ENCODE peak calls at places on chromosomes 5 and 9, in six cellular contexts. F is endodermal cell; P is activated CD8-positive, alpha-beta memory T cell treated with anti-CD3 and anti-CD28 coated beads for 48 hours; B is T-helper 9 cell; Q is activated CD4-positive, alpha-beta T cell treated with anti-CD3 and anti-CD28 coated beads, Interleukin-2, amount 50 U/mL, for 1 hour; L is left ventricle myocardium inferior. H is an unnamed sample.

GRCh38 chr9:13845460-13845859 is 468.5 kb downstream of the NFIB start:
- DNase-seq in F (no peak), P (no peak), B (no peak), Q (no peak), L (no peak), H (no peak)

GRCh38 chr9:93061791-93062299 is 3.3 kb downstream of the SUSD3 start:
- DNase-seq in F (peak; percentile 74), P (no peak), B (no peak), Q (peak; percentile 37), L (no peak), H (no peak)

GRCh38 chr5:78515665-78516064 is 132.9 kb downstream of the LHFPL2 start:
- DNase-seq in F (peak; percentile 68), P (no peak), B (no peak), Q (no peak), L (no peak), H (no peak)

GRCh38 chr9:127729522-127730256 is 5.4 kb downstream of the TOR2A start:
- DNase-seq in F (no peak), P (no peak), B (no peak), Q (no peak), L (no peak), H (no peak)

GRCh38 chr5:35285011-35285410 is 54.7 kb upstream of the PRLR start:
- DNase-seq in F (no peak), P (no peak), B (no peak), Q (no peak), L (no peak), H (no peak)

GRCh38 chr9:79477955-79478751 is 93.6 kb upstream of the TLE4 start:
- DNase-seq in F (peak; percentile 83), P (no peak), B (no peak), Q (peak; percentile 1), L (no peak), H (no peak)

GRCh38 chr5:176695073-176695472 is 47.8 kb downstream of the TSPAN17 start:
- DNase-seq in F (no peak), P (no peak), B (no peak), Q (no peak), L (no peak), H (no peak)

GRCh38 chr5:78657201-78657600 is 8.6 kb upstream of the LHFPL2 start:
- DNase-seq in F (no peak), P (no peak), B (no peak), Q (no peak), L (no peak), H (no peak)

GRCh38 chr9:129834489-129835127 is 467 bp downstream of the C9orf78 start:
- DNase-seq in F (no peak), P (no peak), B (peak; percentile 37), Q (peak; percentile 48), L (no peak), H (no peak)

GRCh38 chr5:135491552-135492318 is 39.6 kb upstream of the TIFAB start:
- DNase-seq in F (peak; percentile 85), P (no peak), B (no peak), Q (no peak), L (no peak), H (no peak)

GRCh38 chr9:33329117-33329563 is 38.8 kb downstream of the NFX1 start:
- DNase-seq in F (no peak), P (no peak), B (no peak), Q (no peak), L (no peak), H (no peak)

GRCh38 chr9:69579032-69579748 is 93.0 kb downstream of the APBA1 start:
- DNase-seq in F (no peak), P (no peak), B (no peak), Q (no peak), L (no peak), H (no peak)

GRCh38 chr5:1335540-1336095 is 9.3 kb downstream of the CLPTM1L start:
- DNase-seq in F (no peak), P (no peak), B (no peak), Q (no peak), L (no peak), H (no peak)